ENCODE peak calls at places on chromosomes 5 and 9, in eight cellular contexts. F is neuronal stem cell, B is pancreas, G is HCT116, Q is uterus, J is cardiac muscle cell, W is left ventricle myocardium inferior, M is astrocyte. N is an unnamed sample.
A peak's percentile ranks its signal among the peaks of the same experiment; 100 is the strongest.

GRCh38 chr9:119968837-119969707 is 599.8 kb upstream of the BRINP1 start:
- DNase-seq in F (peak; percentile 63), B (peak; percentile 39), G (peak; percentile 16), Q (peak; percentile 22), J (peak; percentile 81), W (peak; percentile 67), M (peak; percentile 46), N (peak; percentile 87)

GRCh38 chr5:151126199-151126645 is 31.4 kb downstream of the ANXA6 start:
- DNase-seq in F (peak; percentile 78), B (peak; percentile 51), G (peak; percentile 38), Q (peak; percentile 75), J (peak; percentile 79), W (peak; percentile 72), M (peak; percentile 35), N (peak; percentile 78)

GRCh38 chr9:136675477-136676296 is 11.6 kb downstream of the AGPAT2 start:
- DNase-seq in F (no peak), B (peak; percentile 61), G (no peak), Q (no peak), J (no peak), W (no peak), M (no peak), N (no peak)

GRCh38 chr9:104608336-104608735 is 2.9 kb upstream of the OR13C2 start:
- DNase-seq in F (no peak), B (no peak), G (no peak), Q (no peak), J (no peak), W (no peak), M (no peak), N (no peak)

GRCh38 chr9:127897194-127897692 is 2.2 kb downstream of the ST6GALNAC6 start:
- DNase-seq in F (peak; percentile 82), B (peak; percentile 78), G (no peak), Q (peak; percentile 94), J (peak; percentile 93), W (peak; percentile 87), M (peak; percentile 52), N (peak; percentile 95)

GRCh38 chr5:134714537-134714936 is 23.8 kb upstream of the CAMLG start:
- DNase-seq in F (no peak), B (no peak), G (no peak), Q (no peak), J (no peak), W (no peak), M (no peak), N (no peak)

GRCh38 chr9:134178394-134178780 is 14.0 kb upstream of the RNU6ATAC start:
- DNase-seq in F (no peak), B (no peak), G (no peak), Q (no peak), J (no peak), W (no peak), M (no peak), N (no peak)

GRCh38 chr9:91192379-91192775 is 169.3 kb downstream of the AUH start:
- DNase-seq in F (no peak), B (peak; percentile 39), G (no peak), Q (no peak), J (peak; percentile 29), W (no peak), M (peak; percentile 26), N (no peak)

GRCh38 chr5:78930742-78931141 is 54.4 kb downstream of the ARSB start:
- DNase-seq in F (no peak), B (no peak), G (no peak), Q (no peak), J (peak; percentile 66), W (no peak), M (peak; percentile 63), N (no peak)

GRCh38 chr5:132777209-132778069 is at the start of gene SEPTIN8:
- DNase-seq in F (peak; percentile 63), B (peak; percentile 50), G (no peak), Q (peak; percentile 53), J (peak; percentile 51), W (peak; percentile 66), M (no peak), N (peak; percentile 59)

GRCh38 chr9:76441551-76442322 is 17.2 kb upstream of the GCNT1 start:
- DNase-seq in F (no peak), B (no peak), G (no peak), Q (no peak), J (peak; percentile 25), W (no peak), M (peak; percentile 96), N (no peak)

GRCh38 chr5:76819851-76820280 is 1.0 kb downstream of the F2RL1 start:
- DNase-seq in F (no peak), B (peak; percentile 19), G (no peak), Q (no peak), J (no peak), W (peak; percentile 18), M (no peak), N (peak; percentile 22)

GRCh38 chr5:28226407-28226806 is 1188.0 kb upstream of the CDH9 start:
- DNase-seq in F (no peak), B (no peak), G (no peak), Q (no peak), J (no peak), W (no peak), M (no peak), N (no peak)

GRCh38 chr9:6239694-6240093 is 24.1 kb downstream of the IL33 start:
- DNase-seq in F (no peak), B (no peak), G (no peak), Q (no peak), J (peak; percentile 77), W (no peak), M (no peak), N (no peak)

GRCh38 chr5:140295414-140295813 is 7.5 kb downstream of the PFDN1 start:
- DNase-seq in F (no peak), B (no peak), G (no peak), Q (peak; percentile 71), J (peak; percentile 95), W (no peak), M (peak; percentile 98), N (no peak)

GRCh38 chr9:14251146-14252071 is 62.5 kb downstream of the NFIB start:
- DNase-seq in F (no peak), B (peak; percentile 92), G (peak; percentile 7), Q (peak; percentile 50), J (peak; percentile 90), W (peak; percentile 87), M (peak; percentile 89), N (peak; percentile 76)

GRCh38 chr5:30930736-30931135 is 262.8 kb upstream of the CDH6 start:
- DNase-seq in F (no peak), B (no peak), G (no peak), Q (no peak), J (peak; percentile 6), W (no peak), M (peak; percentile 48), N (no peak)

GRCh38 chr9:1207681-1208080 is 157.5 kb downstream of the DMRT2 start:
- DNase-seq in F (no peak), B (no peak), G (no peak), Q (peak; percentile 50), J (no peak), W (no peak), M (peak; percentile 31), N (no peak)

GRCh38 chr5:56072863-56073777 is 78.4 kb upstream of the IL6ST start:
- DNase-seq in F (no peak), B (no peak), G (no peak), Q (no peak), J (peak; percentile 56), W (no peak), M (peak; percentile 20), N (no peak)

GRCh38 chr9:32344551-32345182 is 39.8 kb upstream of the ACO1 start:
- DNase-seq in F (no peak), B (no peak), G (no peak), Q (no peak), J (peak; percentile 44), W (no peak), M (no peak), N (no peak)

DNA sequence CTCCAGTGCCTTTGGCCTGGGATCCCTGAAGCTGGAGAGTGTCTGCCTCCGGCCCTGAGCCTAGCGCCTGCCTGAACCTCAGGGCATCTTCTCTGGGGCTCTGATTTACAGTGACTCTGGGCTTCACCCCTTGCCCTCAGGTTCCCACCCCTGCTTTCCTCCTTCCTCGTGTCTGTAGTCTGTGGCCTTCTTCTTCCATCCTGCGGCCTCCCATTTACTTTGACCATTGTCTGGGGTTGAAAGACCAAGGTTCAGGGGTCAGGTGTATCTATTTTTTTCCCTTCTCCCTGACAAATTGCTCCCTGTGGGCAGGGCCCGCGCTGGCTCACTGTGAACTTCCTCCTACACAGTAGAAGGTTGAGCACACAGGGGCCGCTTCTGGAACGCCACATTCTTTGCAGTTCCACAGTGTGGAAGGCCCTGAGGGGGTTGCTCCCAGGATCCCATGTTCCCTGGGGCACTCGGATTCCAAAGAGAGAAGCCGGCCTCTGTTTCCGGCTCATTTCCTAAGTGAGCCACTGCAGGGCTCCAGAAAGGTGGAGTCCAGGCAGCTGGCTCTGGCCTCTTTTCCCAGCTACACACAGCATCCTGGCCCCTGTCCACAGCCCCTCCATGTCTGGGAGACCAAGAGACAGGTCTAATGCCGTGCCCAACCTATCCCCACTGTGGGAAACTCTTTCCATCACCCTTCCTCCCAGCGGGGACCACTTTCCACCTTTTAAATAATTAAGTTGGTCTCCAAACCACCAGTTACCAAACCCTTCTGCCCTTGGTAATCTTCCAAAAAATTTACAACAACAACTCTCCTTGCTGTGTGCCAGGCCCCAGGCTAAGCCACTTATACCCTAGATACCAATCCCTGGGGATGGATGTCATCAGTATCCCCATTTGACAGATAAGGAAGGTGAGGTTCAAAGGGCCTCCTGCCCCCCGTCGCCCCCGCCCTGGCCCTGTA is 140.3 kb upstream of the IER5L start:
- DNase-seq in F (no peak), B (no peak), G (no peak), Q (peak; percentile 46), J (peak; percentile 42), W (no peak), M (no peak), N (peak; percentile 79)
- H3K27ac ChIP-seq in F (no peak overlapping the region), B (no peak overlapping the region), G (no peak overlapping the region), Q (peak overlapping the region; percentile 95), J (peak overlapping the region; percentile 97), W (peak overlapping the region; percentile 93), M (no peak overlapping the region), N (peak overlapping the region; percentile 93)

GRCh38 chr9:33881635-33882034 is 64.7 kb downstream of the UBE2R2 start:
- DNase-seq in F (no peak), B (no peak), G (no peak), Q (no peak), J (no peak), W (no peak), M (peak; percentile 76), N (no peak)
- H3K4me1 ChIP-seq in F (peaks cover 3% of the 10 kb centered on the region), B (peaks cover 29% of the 10 kb centered on the region), G (peaks cover 10% of the 10 kb centered on the region), Q (peaks cover 5% of the 10 kb centered on the region), J (peaks cover 16% of the 10 kb centered on the region), W (peaks cover 85% of the 10 kb centered on the region), M (peaks cover 13% of the 10 kb centered on the region), N (no peaks in the 10 kb centered on the region)

GRCh38 chr5:141848771-141849370 is 29.3 kb downstream of the PCDH1 start:
- DNase-seq in F (no peak), B (peak; percentile 75), G (no peak), Q (peak; percentile 70), J (peak; percentile 55), W (peak; percentile 60), M (peak; percentile 62), N (peak; percentile 50)
- H3K4me3 ChIP-seq in F (peak overlapping the region; percentile 78), B (peak overlapping the region; percentile 59), G (peak overlapping the region; percentile 86), Q (peak overlapping the region; percentile 64), J (peak overlapping the region; percentile 69), W (peak overlapping the region; percentile 85), M (peak overlapping the region; percentile 69), N (peak overlapping the region; percentile 89)

DNA sequence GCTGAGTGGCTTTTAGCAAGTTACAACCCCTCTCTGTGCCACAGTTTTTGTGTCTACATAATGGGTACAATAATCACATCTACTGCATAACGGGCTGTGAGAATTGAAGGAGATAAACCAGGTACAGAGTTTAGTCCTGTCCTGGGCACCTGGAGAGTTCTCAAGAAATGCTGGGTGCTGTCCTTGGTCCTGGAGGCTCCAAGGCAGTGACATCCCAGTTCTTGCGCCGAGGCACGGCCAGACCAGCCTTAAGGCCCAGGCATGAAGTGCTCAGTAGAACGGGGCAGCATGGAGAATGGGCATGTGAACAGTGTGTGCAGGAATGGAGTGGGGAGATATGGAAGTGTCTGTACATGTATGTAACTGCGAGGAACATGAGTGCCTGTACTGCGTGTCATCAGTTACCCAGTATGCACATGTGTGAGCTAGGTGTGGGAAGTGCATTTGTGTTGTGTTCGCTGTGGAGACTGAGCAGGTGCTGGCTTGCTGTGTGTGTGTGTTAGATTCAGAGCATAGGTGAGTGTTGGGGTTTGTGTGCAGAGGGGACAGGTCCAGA is 6.3 kb upstream of the UNC5A start:
- DNase-seq in F (peak; percentile 79), B (no peak), G (no peak), Q (no peak), J (peak; percentile 56), W (no peak), M (peak; percentile 18), N (no peak)
- H3K27ac ChIP-seq in F (no peak overlapping the region), B (no peak overlapping the region), G (no peak overlapping the region), Q (no peak overlapping the region), J (no peak overlapping the region), W (no peak overlapping the region), M (no peak overlapping the region), N (no peak overlapping the region)

N was measured in tibial artery.